ENCODE peak calls at places on chromosomes 6 and 20, in ten cellular contexts. C, Q, H, X, K, Z, T, F, S and E are unnamed samples.

GRCh38 chr20:41316009-41316408 is 1.5 kb downstream of the ZHX3 start:
- DNase-seq in C (no peak), Q (peak), H (no peak), X (no peak), K (peak), Z (no peak), T (no peak), F (no peak), S (no peak), E (no peak)

GRCh38 chr6:116111552-116112528 is 11.2 kb downstream of the NT5DC1 start:
- DNase-seq in C (peak), Q (peak), H (no peak), X (no peak), K (peak), Z (peak), T (no peak), F (peak), S (peak), E (no peak)

GRCh38 chr6:90502866-90503407 is 83.9 kb downstream of the MAP3K7 start:
- DNase-seq in C (no peak), Q (no peak), H (no peak), X (no peak), K (no peak), Z (peak), T (no peak), F (no peak), S (peak), E (peak)

GRCh38 chr6:8113260-8113659 is 10.9 kb upstream of the EEF1E1 start:
- DNase-seq in C (no peak), Q (peak), H (no peak), X (no peak), K (peak), Z (peak), T (no peak), F (no peak), S (no peak), E (no peak)

GRCh38 chr20:19975436-19975799 is 41.7 kb upstream of the NAA20 start:
- DNase-seq in C (no peak), Q (peak), H (no peak), X (no peak), K (peak), Z (peak), T (no peak), F (no peak), S (no peak), E (no peak)

GRCh38 chr6:164097557-164098398 is 683.3 kb downstream of the QKI start:
- DNase-seq in C (peak), Q (peak), H (no peak), X (no peak), K (peak), Z (peak), T (no peak), F (no peak), S (peak), E (no peak)

GRCh38 chr6:81962198-81962597 is 209.7 kb upstream of the TENT5A start:
- DNase-seq in C (no peak), Q (no peak), H (no peak), X (no peak), K (peak), Z (peak), T (no peak), F (no peak), S (no peak), E (no peak)

GRCh38 chr20:5504061-5504739 is 187.4 kb upstream of the PROKR2 start:
- DNase-seq in C (no peak), Q (peak), H (no peak), X (peak), K (peak), Z (peak), T (no peak), F (no peak), S (peak), E (peak)

GRCh38 chr6:168560126-168560525 is 119.1 kb downstream of the SMOC2 start:
- DNase-seq in C (no peak), Q (no peak), H (no peak), X (no peak), K (peak), Z (no peak), T (no peak), F (no peak), S (no peak), E (no peak)

GRCh38 chr6:21371676-21372161 is 221.8 kb upstream of the SOX4 start:
- DNase-seq in C (no peak), Q (peak), H (no peak), X (no peak), K (peak), Z (peak), T (no peak), F (no peak), S (no peak), E (no peak)

GRCh38 chr20:62776692-62777527 is 19.4 kb upstream of the MRGBP start:
- DNase-seq in C (peak), Q (no peak), H (no peak), X (no peak), K (peak), Z (no peak), T (no peak), F (no peak), S (no peak), E (peak)

GRCh38 chr20:57980526-57980925 is 247.9 kb downstream of the ANKRD60 start:
- DNase-seq in C (no peak), Q (no peak), H (no peak), X (no peak), K (no peak), Z (no peak), T (no peak), F (no peak), S (no peak), E (no peak)

GRCh38 chr20:49843139-49843538 is 30.5 kb downstream of the SLC9A8 start:
- DNase-seq in C (no peak), Q (no peak), H (no peak), X (no peak), K (no peak), Z (no peak), T (no peak), F (no peak), S (no peak), E (no peak)

GRCh38 chr6:20866940-20867630 is 332.8 kb downstream of the CDKAL1 start:
- DNase-seq in C (no peak), Q (no peak), H (no peak), X (no peak), K (peak), Z (no peak), T (no peak), F (no peak), S (no peak), E (no peak)

GRCh38 chr6:40717411-40718057 is 130.4 kb upstream of the LRFN2 start:
- DNase-seq in C (no peak), Q (peak), H (no peak), X (no peak), K (no peak), Z (no peak), T (no peak), F (no peak), S (no peak), E (no peak)

GRCh38 chr6:7008451-7008988 is 99.2 kb upstream of the RREB1 start:
- DNase-seq in C (no peak), Q (no peak), H (no peak), X (no peak), K (no peak), Z (no peak), T (no peak), F (no peak), S (no peak), E (no peak)

GRCh38 chr6:111124406-111124805 is 37.1 kb downstream of the SLC16A10 start:
- DNase-seq in C (no peak), Q (no peak), H (no peak), X (no peak), K (no peak), Z (no peak), T (no peak), F (no peak), S (no peak), E (no peak)

GRCh38 chr20:24303393-24303792 is 166.0 kb upstream of the SYNDIG1 start:
- DNase-seq in C (peak), Q (peak), H (no peak), X (no peak), K (peak), Z (no peak), T (no peak), F (no peak), S (no peak), E (no peak)

GRCh38 chr20:11426938-11427337 is 490.8 kb upstream of the BTBD3 start:
- DNase-seq in C (no peak), Q (no peak), H (no peak), X (no peak), K (no peak), Z (no peak), T (no peak), F (no peak), S (no peak), E (no peak)

GRCh38 chr6:141316236-141316635 is 816.5 kb upstream of the GJE1 start:
- DNase-seq in C (no peak), Q (no peak), H (no peak), X (no peak), K (peak), Z (no peak), T (no peak), F (no peak), S (peak), E (no peak)

GRCh38 chr6:88877893-88878292 is 85.5 kb downstream of the RNGTT start:
- DNase-seq in C (no peak), Q (no peak), H (no peak), X (no peak), K (no peak), Z (no peak), T (no peak), F (no peak), S (no peak), E (no peak)

GRCh38 chr6:167652042-167652700 is 174.5 kb upstream of the AFDN start:
- DNase-seq in C (no peak), Q (no peak), H (no peak), X (no peak), K (no peak), Z (no peak), T (no peak), F (no peak), S (no peak), E (no peak)

GRCh38 chr6:112203577-112204349 is 50.6 kb downstream of the LAMA4 start:
- DNase-seq in C (no peak), Q (peak), H (peak), X (no peak), K (peak), Z (peak), T (no peak), F (no peak), S (peak), E (no peak)

GRCh38 chr6:118387921-118388701 is 160.0 kb upstream of the PLN start:
- DNase-seq in C (no peak), Q (peak), H (peak), X (no peak), K (peak), Z (peak), T (no peak), F (no peak), S (peak), E (no peak)

GRCh38 chr6:36277946-36278465 is 8.1 kb downstream of the PNPLA1 start:
- DNase-seq in C (no peak), Q (no peak), H (no peak), X (no peak), K (no peak), Z (no peak), T (no peak), F (no peak), S (no peak), E (no peak)

GRCh38 chr20:44586289-44586911 is 4.0 kb downstream of the PKIG start:
- DNase-seq in C (no peak), Q (no peak), H (no peak), X (no peak), K (no peak), Z (no peak), T (no peak), F (no peak), S (no peak), E (peak)

GRCh38 chr6:2790588-2790987 is 25.4 kb downstream of the WRNIP1 start:
- DNase-seq in C (peak), Q (peak), H (no peak), X (no peak), K (peak), Z (peak), T (no peak), F (no peak), S (peak), E (no peak)

GRCh38 chr20:36988494-36988966 is 37.0 kb upstream of the SAMHD1 start:
- DNase-seq in C (no peak), Q (peak), H (no peak), X (no peak), K (peak), Z (peak), T (no peak), F (no peak), S (peak), E (no peak)

GRCh38 chr6:115195239-115195638 is 852.4 kb upstream of the HS3ST5 start:
- DNase-seq in C (no peak), Q (no peak), H (no peak), X (no peak), K (no peak), Z (no peak), T (no peak), F (no peak), S (no peak), E (no peak)

GRCh38 chr6:4736371-4736873 is 39.8 kb upstream of the CDYL start:
- DNase-seq in C (no peak), Q (no peak), H (no peak), X (no peak), K (no peak), Z (no peak), T (no peak), F (no peak), S (no peak), E (no peak)

GRCh38 chr6:34151321-34152041 is 5.6 kb upstream of the GRM4 start:
- DNase-seq in C (peak), Q (no peak), H (no peak), X (peak), K (no peak), Z (no peak), T (no peak), F (no peak), S (no peak), E (no peak)

GRCh38 chr20:39039261-39039660 is 77.1 kb downstream of the DHX35 start:
- DNase-seq in C (no peak), Q (no peak), H (no peak), X (no peak), K (no peak), Z (no peak), T (no peak), F (no peak), S (no peak), E (no peak)

GRCh38 chr6:150403458-150404245 is 34.8 kb downstream of the IYD start:
- DNase-seq in C (no peak), Q (peak), H (no peak), X (no peak), K (peak), Z (peak), T (no peak), F (no peak), S (peak), E (no peak)

GRCh38 chr20:56708991-56709390 is 79.9 kb downstream of the TFAP2C start:
- DNase-seq in C (no peak), Q (no peak), H (no peak), X (no peak), K (no peak), Z (no peak), T (no peak), F (no peak), S (no peak), E (no peak)

GRCh38 chr6:168035098-168035660 is 37.7 kb downstream of the KIF25 start:
- DNase-seq in C (peak), Q (peak), H (no peak), X (no peak), K (peak), Z (peak), T (peak), F (peak), S (peak), E (no peak)

GRCh38 chr6:12208190-12208589 is 82.0 kb upstream of the EDN1 start:
- DNase-seq in C (no peak), Q (peak), H (no peak), X (no peak), K (peak), Z (peak), T (no peak), F (no peak), S (peak), E (no peak)

GRCh38 chr6:147126618-147127022 is 77.6 kb upstream of the STXBP5 start:
- DNase-seq in C (no peak), Q (no peak), H (no peak), X (no peak), K (peak), Z (no peak), T (no peak), F (no peak), S (peak), E (no peak)

GRCh38 chr6:111269401-111269970 is 182.2 kb downstream of the SLC16A10 start:
- DNase-seq in C (no peak), Q (no peak), H (no peak), X (no peak), K (peak), Z (no peak), T (no peak), F (no peak), S (no peak), E (no peak)

GRCh38 chr20:55424446-55424845 is 580.9 kb downstream of the CBLN4 start:
- DNase-seq in C (no peak), Q (no peak), H (no peak), X (no peak), K (no peak), Z (no peak), T (no peak), F (no peak), S (no peak), E (no peak)
- TF ChIP-seq CTCF in C (no peak), Q (no peak), H (no peak), X (no peak), K (no peak), Z (no peak), T (no peak), F (no peak), S (no peak), E (no peak)

DNA sequence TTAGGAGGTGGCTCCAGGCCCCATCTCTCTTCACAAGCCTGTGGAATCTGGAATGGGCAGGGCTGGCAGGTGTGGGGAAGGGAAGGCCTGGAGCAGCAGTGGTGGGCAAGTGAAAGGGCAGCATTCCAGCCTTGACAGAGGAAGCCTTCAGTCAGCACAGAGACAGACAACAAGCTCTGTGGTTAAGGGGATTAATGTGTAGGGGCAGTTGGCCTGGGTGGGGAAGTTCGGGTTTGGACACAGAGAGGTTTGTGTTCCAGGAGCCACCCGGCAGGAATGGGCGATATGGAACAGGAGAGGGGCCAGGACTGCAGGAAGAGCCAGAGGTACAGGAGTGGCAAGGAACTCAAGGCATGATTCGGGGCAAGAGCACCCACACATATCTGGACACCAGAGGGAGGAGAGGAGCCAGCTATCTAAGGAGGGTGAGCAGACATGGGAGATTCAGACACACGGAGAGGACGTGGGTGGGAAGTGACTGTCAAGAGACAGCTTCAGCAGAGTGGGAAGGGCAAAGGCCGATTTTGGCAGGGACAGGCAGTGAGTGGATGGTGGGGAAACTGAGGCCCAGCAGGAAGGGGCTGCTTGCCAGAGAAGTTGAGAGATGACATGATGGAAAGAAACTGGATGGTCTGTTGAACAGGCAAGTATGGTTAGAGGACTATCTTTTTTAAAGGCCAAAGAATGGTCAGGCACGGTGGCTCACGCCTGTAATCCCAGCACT is 2.5 kb upstream of the SLC44A4 start:
- DNase-seq in C (no peak), Q (no peak), H (no peak), X (no peak), K (no peak), Z (no peak), T (no peak), F (no peak), S (no peak), E (no peak)
- TF ChIP-seq CTCF in C (no peak), Q (no peak), H (no peak), X (no peak), K (no peak), Z (no peak), T (no peak), F (no peak), S (no peak), E (no peak)

GRCh38 chr20:46306743-46307138 is 1.6 kb downstream of the CDH22 start:
- DNase-seq in C (no peak), Q (no peak), H (no peak), X (no peak), K (no peak), Z (no peak), T (no peak), F (no peak), S (no peak), E (no peak)

GRCh38 chr20:46307139-46307998 is 929 bp downstream of the CDH22 start:
- DNase-seq in C (peak), Q (peak), H (peak), X (no peak), K (peak), Z (peak), T (peak), F (peak), S (no peak), E (peak)

GRCh38 chr20:46307999-46308257 is 370 bp downstream of the CDH22 start:
- DNase-seq in C (no peak), Q (no peak), H (no peak), X (no peak), K (no peak), Z (no peak), T (no peak), F (no peak), S (no peak), E (peak)

GRCh38 chr20:46309945-46310344 is 1.6 kb upstream of the CDH22 start:
- DNase-seq in C (no peak), Q (no peak), H (no peak), X (no peak), K (no peak), Z (no peak), T (no peak), F (no peak), S (no peak), E (no peak)

GRCh38 chr20:46308258-46309157 is at the start of gene CDH22:
- DNase-seq in C (peak), Q (peak), H (no peak), X (no peak), K (peak), Z (peak), T (no peak), F (peak), S (no peak), E (peak)
- TF ChIP-seq CTCF in C (peak), Q (peak), H (peak), X (no peak), K (peak), Z (peak), T (peak), F (peak), S (peak), E (peak)

DNA sequence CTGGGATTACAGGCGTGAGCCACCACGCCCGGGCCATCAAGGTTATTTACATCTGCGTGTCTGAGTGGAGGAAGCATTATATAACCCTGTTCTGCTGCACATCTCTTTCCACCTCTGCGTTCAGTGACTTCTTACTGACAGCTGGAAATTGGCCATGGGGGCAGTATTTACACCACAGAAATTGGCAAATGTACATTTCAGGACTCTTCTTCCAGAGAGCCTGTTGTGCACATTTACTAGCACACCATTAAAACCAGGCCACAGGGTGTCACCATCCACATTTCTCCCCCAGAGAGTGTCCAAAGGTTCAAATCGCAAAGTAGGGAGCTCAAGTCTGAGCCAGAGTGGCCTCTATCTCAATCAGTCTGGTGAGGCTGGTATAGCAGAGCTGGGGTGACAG is 62.9 kb upstream of the SNX9 start:
- DNase-seq in C (no peak), Q (no peak), H (no peak), X (no peak), K (no peak), Z (no peak), T (no peak), F (no peak), S (no peak), E (no peak)
- TF ChIP-seq CTCF in C (no peak), Q (no peak), H (peak), X (no peak), K (no peak), Z (no peak), T (no peak), F (no peak), S (no peak), E (no peak)

GRCh38 chr6:80010296-80010695 is 5.8 kb downstream of the TTK start:
- DNase-seq in C (no peak), Q (no peak), H (no peak), X (no peak), K (no peak), Z (no peak), T (no peak), F (no peak), S (no peak), E (no peak)
- TF ChIP-seq CTCF in C (no peak), Q (no peak), H (peak), X (no peak), K (no peak), Z (no peak), T (no peak), F (no peak), S (peak), E (no peak)

GRCh38 chr6:108142240-108142639 is 23.6 kb upstream of the NR2E1 start:
- DNase-seq in C (no peak), Q (no peak), H (no peak), X (no peak), K (no peak), Z (no peak), T (no peak), F (no peak), S (no peak), E (no peak)

DNA sequence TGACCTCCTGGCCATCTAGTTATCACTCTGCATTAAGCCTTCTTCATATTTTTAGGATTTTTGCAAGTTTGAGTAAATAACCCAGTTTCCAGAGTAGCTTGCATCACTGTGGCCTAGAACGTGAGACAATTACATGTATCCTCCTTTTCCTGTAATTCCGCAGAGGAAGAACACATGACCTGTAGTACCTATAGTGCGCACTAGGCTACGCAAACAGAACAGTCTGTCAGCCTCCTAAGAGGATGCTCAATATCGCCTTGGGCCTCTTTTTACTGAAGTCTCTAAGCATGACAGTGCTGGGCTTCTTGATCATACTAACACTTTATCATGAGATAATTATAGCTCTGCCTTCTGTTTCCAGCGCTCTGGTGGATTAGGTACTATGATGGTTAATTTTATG is 20.2 kb upstream of the NR2E1 start:
- DNase-seq in C (no peak), Q (no peak), H (no peak), X (no peak), K (no peak), Z (no peak), T (no peak), F (no peak), S (no peak), E (no peak)
- TF ChIP-seq CTCF in C (peak), Q (no peak), H (no peak), X (no peak), K (no peak), Z (no peak), T (no peak), F (peak), S (no peak), E (no peak)